ENCODE peak calls at places on chromosomes 4 and X, in six cellular contexts. C is iPS DF 6.9, V is esophagus squamous epithelium, X is Peyer's patch, H is cardiac muscle cell, Y is MM.1S. F is an unnamed sample.
A peak's percentile ranks its signal among the peaks of the same experiment; 100 is the strongest.

GRCh38 chr4:5416637-5417036 is 291.7 kb downstream of the EVC2 start:
- DNase-seq in C (no peak), V (no peak), Y (peak; percentile 90), X (no peak), H (no peak), F (no peak)

GRCh38 chr4:25098964-25099843 is 61.0 kb downstream of the SEPSECS start:
- DNase-seq in H (no peak), X (peak; percentile 83), V (no peak), Y (no peak), C (no peak), F (peak; percentile 17)

GRCh38 chr4:13704761-13705160 is 77.2 kb upstream of the BOD1L1 start:
- DNase-seq in H (no peak), Y (no peak), V (no peak), C (no peak), X (no peak), F (no peak)

GRCh38 chr4:175273995-175274753 is 356.0 kb downstream of the ADAM29 start:
- DNase-seq in V (no peak), Y (no peak), X (no peak), H (no peak), C (no peak), F (no peak)

GRCh38 chr4:71549516-71550160 is 210.8 kb downstream of the SLC4A4 start:
- DNase-seq in C (no peak), X (no peak), H (no peak), Y (no peak), V (no peak), F (no peak)

GRCh38 chr4:107710493-107711459 is 9.3 kb downstream of the PAPSS1 start:
- DNase-seq in Y (no peak), H (no peak), X (no peak), C (no peak), V (no peak), F (no peak)

GRCh38 chr4:88697588-88698329 is at the start of gene NAP1L5:
- DNase-seq in C (no peak), X (peak; percentile 66), V (no peak), Y (no peak), H (peak; percentile 35), F (peak; percentile 52)

GRCh38 chr4:116603096-116603495 is 482.3 kb downstream of the TRAM1L1 start:
- DNase-seq in Y (no peak), V (no peak), C (no peak), H (no peak), X (no peak), F (no peak)

GRCh38 chrX:43605351-43605750 is 50.7 kb upstream of the MAOA start:
- DNase-seq in H (no peak), X (no peak), C (no peak), Y (no peak), V (no peak), F (no peak)

GRCh38 chr4:183485411-183486160 is 19.3 kb upstream of the ING2 start:
- DNase-seq in Y (no peak), V (no peak), C (no peak), H (no peak), X (no peak), F (no peak)

GRCh38 chr4:161496-162284 is 37.4 kb downstream of the ZNF718 start:
- DNase-seq in V (no peak), C (no peak), X (no peak), H (no peak), Y (no peak), F (no peak)

GRCh38 chr4:180057891-180058643 is 2185.1 kb upstream of the TENM3 start:
- DNase-seq in H (peak; percentile 49), Y (peak; percentile 67), V (no peak), X (peak; percentile 65), C (no peak), F (no peak)

GRCh38 chrX:42920752-42921151 is 142.8 kb upstream of the PPP1R2C start:
- DNase-seq in X (no peak), H (no peak), C (no peak), V (no peak), Y (no peak), F (no peak)

GRCh38 chr4:3405176-3405575 is 36.6 kb upstream of the HGFAC start:
- DNase-seq in V (no peak), Y (no peak), X (no peak), C (no peak), H (no peak), F (no peak)

GRCh38 chr4:113325876-113326615 is 276.6 kb downstream of the ANK2 start:
- DNase-seq in Y (no peak), H (no peak), C (no peak), V (no peak), X (no peak), F (no peak)

GRCh38 chrX:123425471-123425870 is 241.4 kb downstream of the GRIA3 start:
- DNase-seq in Y (no peak), V (no peak), H (no peak), C (no peak), X (no peak), F (no peak)

GRCh38 chrX:39199429-39199828 is 398.2 kb downstream of the MID1IP1 start:
- DNase-seq in H (no peak), C (no peak), Y (no peak), V (no peak), X (no peak), F (no peak)

GRCh38 chr4:150310159-150310895 is 232.1 kb downstream of the DCLK2 start:
- DNase-seq in X (no peak), V (no peak), H (peak; percentile 51), Y (no peak), C (no peak), F (no peak)

GRCh38 chr4:142721187-142721586 is 124.9 kb downstream of the INPP4B start:
- DNase-seq in Y (no peak), V (no peak), H (no peak), C (no peak), X (no peak), F (no peak)

GRCh38 chrX:20091499-20091898 is 25.2 kb downstream of the MAP7D2 start:
- DNase-seq in H (no peak), V (no peak), Y (no peak), C (no peak), X (no peak), F (no peak)

GRCh38 chr4:166657261-166657660 is 577.0 kb downstream of the SPOCK3 start:
- DNase-seq in H (peak; percentile 37), V (no peak), X (no peak), Y (no peak), C (no peak), F (no peak)

GRCh38 chrX:38327007-38327774 is at the start of gene RPGR:
- DNase-seq in H (peak; percentile 92), X (peak; percentile 93), C (peak; percentile 73), Y (peak; percentile 89), V (peak; percentile 73), F (peak; percentile 88)

GRCh38 chr4:127284236-127284635 is 348.5 kb upstream of the INTU start:
- DNase-seq in Y (no peak), C (no peak), X (no peak), V (no peak), H (no peak), F (no peak)

GRCh38 chr4:108169639-108170038 is 907 bp upstream of the LEF1 start:
- DNase-seq in Y (no peak), V (no peak), X (no peak), H (no peak), C (no peak), F (no peak)

GRCh38 chr4:4356106-4357041 is 30.5 kb upstream of the NSG1 start:
- DNase-seq in V (no peak), X (no peak), C (no peak), Y (no peak), H (no peak), F (no peak)

GRCh38 chrX:134520860-134521390 is 61.0 kb downstream of the HPRT1 start:
- DNase-seq in V (no peak), X (no peak), Y (peak; percentile 57), C (peak; percentile 35), H (peak; percentile 79), F (peak; percentile 9)

GRCh38 chr4:947491-947971 is 15.3 kb downstream of the TMEM175 start:
- DNase-seq in X (peak; percentile 39), C (no peak), H (no peak), Y (no peak), V (no peak), F (no peak)

GRCh38 chr4:168218663-168219062 is 99.9 kb downstream of the DDX60 start:
- DNase-seq in X (no peak), V (no peak), H (no peak), C (no peak), Y (no peak), F (no peak)

GRCh38 chrX:34632404-34632803 is 24.7 kb downstream of the TMEM47 start:
- DNase-seq in X (no peak), Y (no peak), V (no peak), C (no peak), H (no peak), F (no peak)

GRCh38 chr4:114673306-114673705 is 74.7 kb downstream of the UGT8 start:
- DNase-seq in Y (no peak), C (no peak), X (no peak), V (no peak), H (no peak), F (no peak)

DNA sequence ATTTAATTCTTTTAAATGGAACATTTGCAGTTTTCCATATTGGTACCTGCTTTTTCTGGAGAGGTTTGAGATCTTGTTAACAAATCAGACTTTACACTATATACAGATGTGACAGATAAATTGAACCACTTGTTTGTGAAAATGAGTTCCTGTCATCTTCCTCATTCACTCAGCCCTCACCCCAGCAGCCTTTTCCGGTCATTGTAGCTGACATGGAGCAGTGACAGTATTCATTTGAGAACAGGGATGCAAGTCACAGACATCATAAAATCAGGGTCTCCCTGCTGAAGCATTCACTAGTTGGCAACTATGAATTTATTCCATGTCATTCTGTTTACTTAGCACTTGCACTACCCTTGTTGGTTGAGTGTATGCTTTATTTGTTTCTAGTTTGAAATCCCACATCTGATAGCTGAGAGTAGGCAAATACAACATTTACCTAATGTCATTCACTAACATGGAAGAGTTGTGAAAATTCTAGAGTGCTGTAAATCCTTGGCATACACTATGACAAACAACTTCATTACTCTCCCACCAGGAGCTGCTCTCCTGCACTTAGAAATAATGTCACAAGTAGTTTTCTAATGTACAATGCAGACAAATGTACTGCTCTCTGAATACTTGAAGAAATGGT is 78.9 kb downstream of the UGT8 start:
- DNase-seq in Y (no peak), H (no peak), C (no peak), X (no peak), V (no peak), F (no peak)
- H3K4me3 ChIP-seq in Y (no peak overlapping the region), H (no peak overlapping the region), C (no peak overlapping the region), X (no peak overlapping the region), V (no peak overlapping the region), F (no peak overlapping the region)

GRCh38 chr4:54090804-54091623 is 8.9 kb upstream of the GSX2 start:
- DNase-seq in X (peak; percentile 64), C (no peak), Y (no peak), V (no peak), H (no peak), F (no peak)
- H3K4me3 ChIP-seq in X (peak overlapping the region; percentile 23), C (no peak overlapping the region), Y (peak overlapping the region; percentile 46), V (peak overlapping the region; percentile 51), H (peak overlapping the region; percentile 39), F (peak overlapping the region; percentile 51)

GRCh38 chr4:153465145-153465544 is 1.0 kb upstream of the TMEM131L start:
- DNase-seq in C (no peak), Y (no peak), V (no peak), H (no peak), X (no peak), F (no peak)
- H3K4me3 ChIP-seq in C (no peak overlapping the region), Y (peak overlapping the region; percentile 63), V (peak overlapping the region; percentile 73), H (no peak overlapping the region), X (peak overlapping the region; percentile 76), F (peak overlapping the region; percentile 60)

DNA sequence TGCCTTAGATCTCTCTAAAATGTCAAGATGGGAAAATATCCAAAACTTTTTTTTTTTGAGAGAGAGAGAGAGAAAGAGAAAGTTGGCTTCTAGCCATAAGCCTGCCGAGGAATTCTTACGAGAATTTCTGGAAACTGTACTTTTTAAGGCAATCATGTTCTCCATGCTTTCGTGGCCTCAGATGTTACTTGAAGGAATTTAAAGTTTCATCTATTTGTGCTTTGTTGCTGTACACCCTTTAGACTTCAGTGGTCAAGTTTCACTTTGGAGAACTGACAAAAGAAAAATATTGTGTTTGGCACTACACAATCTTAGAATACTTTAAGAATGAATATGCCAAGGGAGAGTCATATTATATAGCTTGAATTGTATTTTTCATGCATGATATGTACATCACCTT is 53.9 kb downstream of the FAT4 start:
- DNase-seq in X (no peak), V (no peak), Y (no peak), H (no peak), C (no peak), F (no peak)
- H3K4me3 ChIP-seq in X (no peak overlapping the region), V (peak overlapping the region; percentile 30), Y (no peak overlapping the region), H (no peak overlapping the region), C (no peak overlapping the region), F (no peak overlapping the region)